ENCODE peak calls at places on chromosomes 13 and 19, in nine cellular contexts. P is heart left ventricle; R is lower lobe of right lung; X is aorta; V is neural progenitor cell; U is substantia nigra; I is breast epithelium; M is thoracic aorta; W is CD4-positive, alpha-beta T cell. D is an unnamed sample.
A peak's percentile ranks its signal among the peaks of the same experiment; 100 is the strongest.

GRCh38 chr13:113668491-113668971 is 1.5 kb downstream of the GRK1 start:
- DNase-seq in V (no peak), R (peak; percentile 42), U (no peak), W (no peak), X (peak; percentile 66), I (no peak), P (no peak), M (no peak), D (no peak)

GRCh38 chr13:32060319-32060924 is 28.8 kb downstream of the FRY start:
- DNase-seq in P (peak; percentile 36), R (no peak), V (no peak), W (no peak), M (no peak), U (no peak), I (no peak), X (no peak), D (no peak)

GRCh38 chr13:65479692-65480091 is 1750.4 kb downstream of the PCDH9 start:
- DNase-seq in U (no peak), M (no peak), W (no peak), X (no peak), R (no peak), I (no peak), P (no peak), V (no peak), D (no peak)

GRCh38 chr13:87124785-87125074 is 546.4 kb upstream of the SLITRK5 start:
- DNase-seq in P (no peak), R (no peak), I (no peak), U (no peak), X (no peak), V (no peak), W (no peak), M (no peak), D (no peak)

GRCh38 chr13:112102243-112102642 is 35.3 kb downstream of the SOX1 start:
- DNase-seq in U (no peak), P (no peak), X (no peak), W (no peak), V (peak; percentile 28), I (no peak), M (no peak), R (no peak), D (no peak)

GRCh38 chr19:43628646-43629326 is 9.4 kb upstream of the ZNF428 start:
- DNase-seq in I (no peak), P (no peak), R (no peak), V (no peak), X (no peak), M (no peak), U (peak; percentile 12), W (no peak), D (no peak)

GRCh38 chr13:30463820-30464495 is 1.8 kb downstream of the HMGB1 start:
- DNase-seq in M (no peak), U (peak; percentile 61), I (peak; percentile 48), X (peak; percentile 86), V (no peak), R (peak; percentile 71), W (peak; percentile 68), P (peak; percentile 51), D (peak; percentile 68)

GRCh38 chr19:46616631-46617322 is 8.1 kb downstream of the PTGIR start:
- DNase-seq in W (no peak), M (no peak), X (peak; percentile 84), U (no peak), P (peak; percentile 77), V (peak; percentile 83), I (peak; percentile 56), R (no peak), D (peak; percentile 83)

GRCh38 chr19:10142701-10143375 is 23.1 kb upstream of the EIF3G start:
- DNase-seq in R (peak; percentile 64), X (no peak), V (no peak), I (no peak), P (no peak), W (peak; percentile 60), U (no peak), M (no peak), D (no peak)

GRCh38 chr19:17137417-17137816 is 61.8 kb downstream of the MYO9B start:
- DNase-seq in P (peak; percentile 59), U (no peak), I (no peak), M (no peak), X (no peak), R (peak; percentile 72), V (no peak), W (no peak), D (no peak)

GRCh38 chr13:29868581-29868980 is 18.2 kb upstream of the UBL3 start:
- DNase-seq in X (no peak), U (no peak), W (no peak), R (no peak), P (no peak), M (no peak), V (no peak), I (no peak), D (no peak)

GRCh38 chr19:38852231-38853044 is 2.7 kb upstream of the HNRNPL start:
- DNase-seq in M (peak; percentile 33), P (peak; percentile 79), X (peak; percentile 89), I (peak; percentile 60), V (peak; percentile 60), R (peak; percentile 75), W (peak; percentile 44), U (no peak), D (peak; percentile 68)

GRCh38 chr19:38851622-38852230 is 1.9 kb upstream of the HNRNPL start:
- DNase-seq in X (peak; percentile 97), I (peak; percentile 94), P (peak; percentile 97), U (peak; percentile 74), R (peak; percentile 96), W (peak; percentile 86), V (peak; percentile 96), M (peak; percentile 70), D (peak; percentile 95)

GRCh38 chr19:38861368-38861767 is 11.6 kb upstream of the HNRNPL start:
- DNase-seq in R (no peak), I (no peak), V (no peak), P (no peak), M (no peak), W (no peak), U (no peak), X (no peak), D (no peak)

GRCh38 chr19:38853214-38853613 is 3.4 kb upstream of the HNRNPL start:
- DNase-seq in M (no peak), I (no peak), P (no peak), U (no peak), X (no peak), V (no peak), R (no peak), W (no peak), D (no peak)

DNA sequence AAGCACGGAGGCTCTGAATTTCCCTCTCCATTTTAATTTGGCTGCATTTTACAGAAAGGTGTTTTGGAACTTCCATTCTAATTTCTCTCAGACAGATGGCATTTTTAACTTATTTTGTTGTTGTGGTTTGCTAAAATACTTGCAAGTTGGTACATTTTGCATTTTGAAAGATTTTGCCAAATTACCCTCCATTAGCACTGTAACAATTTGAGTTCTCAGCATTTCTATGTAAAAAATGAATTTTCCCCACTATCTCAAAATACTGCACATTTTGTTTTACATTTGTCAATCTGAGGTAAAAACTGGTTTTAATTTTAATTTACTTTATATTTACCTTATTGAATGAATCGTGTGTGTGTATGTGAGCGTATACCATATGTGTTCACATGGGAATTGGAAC is 7.0 kb upstream of the HNRNPL start:
- DNase-seq in X (no peak), P (no peak), V (no peak), I (no peak), W (no peak), M (no peak), U (no peak), R (no peak), D (no peak)
- H3K27ac ChIP-seq in X (no peak overlapping the region), P (no peak overlapping the region), V (no peak overlapping the region), I (no peak overlapping the region), W (no peak overlapping the region), M (no peak overlapping the region), U (no peak overlapping the region), R (no peak overlapping the region), D (no peak overlapping the region)

GRCh38 chr19:5293607-5294089 is 47.0 kb downstream of the PTPRS start:
- DNase-seq in X (peak; percentile 85), R (no peak), V (peak; percentile 88), W (peak; percentile 2), I (peak; percentile 33), U (no peak), P (no peak), M (no peak), D (peak; percentile 46)
- H3K27ac ChIP-seq in X (no peak overlapping the region), R (peak overlapping the region; percentile 31), V (peak overlapping the region; percentile 76), W (no peak overlapping the region), I (peak overlapping the region; percentile 82), U (peak overlapping the region; percentile 72), P (no peak overlapping the region), M (peak overlapping the region; percentile 9), D (peak overlapping the region; percentile 3)

GRCh38 chr19:3980353-3981251 is 4.7 kb downstream of the EEF2 start:
- DNase-seq in V (no peak), W (no peak), R (no peak), P (no peak), M (no peak), X (no peak), U (no peak), I (peak; percentile 20), D (no peak)
- H3K27ac ChIP-seq in V (no peak overlapping the region), W (no peak overlapping the region), R (no peak overlapping the region), P (no peak overlapping the region), M (no peak overlapping the region), X (no peak overlapping the region), U (no peak overlapping the region), I (peak overlapping the region; percentile 29), D (no peak overlapping the region)

GRCh38 chr19:40614595-40615411 is 13.6 kb downstream of the LTBP4 start:
- DNase-seq in R (peak; percentile 86), W (peak; percentile 73), M (no peak), I (peak; percentile 75), P (peak; percentile 91), U (no peak), V (peak; percentile 92), X (peak; percentile 91), D (peak; percentile 79)
- H3K27ac ChIP-seq in R (peak overlapping the region; percentile 74), W (no peak overlapping the region), M (peak overlapping the region; percentile 34), I (peak overlapping the region; percentile 87), P (peak overlapping the region; percentile 92), U (no peak overlapping the region), V (no peak overlapping the region), X (no peak overlapping the region), D (peak overlapping the region; percentile 25)

GRCh38 chr19:1135454-1135853 is 31.7 kb downstream of the GPX4 start:
- DNase-seq in V (no peak), I (no peak), M (no peak), X (no peak), R (no peak), W (no peak), P (no peak), U (no peak), D (peak; percentile 40)
- H3K27ac ChIP-seq in V (no peak overlapping the region), I (peak overlapping the region; percentile 79), M (peak overlapping the region; percentile 25), X (no peak overlapping the region), R (peak overlapping the region; percentile 73), W (no peak overlapping the region), P (no peak overlapping the region), U (no peak overlapping the region), D (peak overlapping the region; percentile 68)

DNA sequence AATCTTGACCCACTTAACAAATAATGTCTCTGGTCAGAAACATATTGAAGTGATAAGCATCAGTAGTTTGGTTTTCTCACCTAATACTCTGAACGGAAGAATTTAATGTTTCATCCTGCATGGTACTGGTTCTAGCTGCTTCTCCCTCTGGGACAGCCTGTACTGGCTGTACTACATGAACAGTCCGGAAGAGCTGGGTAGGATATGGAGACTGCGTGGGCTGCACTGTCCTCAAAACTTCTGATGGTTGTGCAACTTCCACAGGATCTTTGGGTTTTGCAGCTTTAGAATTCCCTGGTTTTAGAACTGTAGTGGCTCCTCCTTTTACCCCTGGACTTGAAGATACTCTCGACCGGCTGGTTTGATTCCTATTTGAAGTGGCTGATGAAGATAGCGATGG is 78.3 kb downstream of the ELF1 start:
- DNase-seq in M (no peak), P (peak; percentile 33), W (no peak), V (no peak), R (no peak), I (no peak), X (no peak), U (no peak), D (no peak)
- H3K27ac ChIP-seq in M (no peak overlapping the region), P (peak overlapping the region; percentile 34), W (no peak overlapping the region), V (no peak overlapping the region), R (no peak overlapping the region), I (no peak overlapping the region), X (no peak overlapping the region), U (no peak overlapping the region), D (no peak overlapping the region)

D was measured in thyroid gland.